ENCODE peak calls at places on chromosomes 13 and 19, in six cellular contexts. B is neural crest cell, I is cardiac fibroblast, U is ELR, H is lower leg skin, R is iPS DF 6.9. K is an unnamed sample.

GRCh38 chr13:98105929-98106336 is 37.0 kb upstream of the FARP1 start:
- DNase-seq in B (no peak), I (peak), U (peak), H (peak), R (no peak), K (no peak)

GRCh38 chr13:46124967-46125933 is 20.4 kb upstream of the CPB2 start:
- DNase-seq in B (no peak), I (peak), U (peak), H (no peak), R (no peak), K (no peak)

GRCh38 chr19:15317392-15318011 is 14.8 kb downstream of the BRD4 start:
- DNase-seq in B (no peak), I (peak), U (no peak), H (no peak), R (no peak), K (no peak)

GRCh38 chr13:96388598-96388997 is 298.7 kb downstream of the HS6ST3 start:
- DNase-seq in B (no peak), I (no peak), U (no peak), H (no peak), R (no peak), K (no peak)

GRCh38 chr13:37403776-37404497 is 194.6 kb downstream of the POSTN start:
- DNase-seq in B (no peak), I (peak), U (peak), H (no peak), R (no peak), K (peak)

GRCh38 chr19:19056636-19057275 is 7.0 kb upstream of the SLC25A42 start:
- DNase-seq in B (no peak), I (no peak), U (no peak), H (no peak), R (no peak), K (no peak)

GRCh38 chr13:76828316-76828741 is 57.9 kb downstream of the KCTD12 start:
- DNase-seq in B (no peak), I (peak), U (peak), H (no peak), R (no peak), K (no peak)

GRCh38 chr13:27016871-27017270 is 154.7 kb downstream of the USP12 start:
- DNase-seq in B (no peak), I (no peak), U (no peak), H (peak), R (no peak), K (no peak)

GRCh38 chr19:1481224-1481892 is 2.3 kb upstream of the C19orf25 start:
- DNase-seq in B (no peak), I (no peak), U (no peak), H (no peak), R (no peak), K (no peak)

GRCh38 chr19:37966211-37967072 is 59.4 kb downstream of the SIPA1L3 start:
- DNase-seq in B (no peak), I (no peak), U (peak), H (peak), R (no peak), K (no peak)

GRCh38 chr13:100875392-100876043 is 200.9 kb upstream of the TMTC4 start:
- DNase-seq in B (no peak), I (peak), U (peak), H (no peak), R (no peak), K (peak)

GRCh38 chr13:105969761-105970160 is 565.7 kb downstream of the EFNB2 start:
- DNase-seq in B (no peak), I (no peak), U (peak), H (no peak), R (no peak), K (no peak)

GRCh38 chr13:71786815-71787214 is 80.2 kb downstream of the DACH1 start:
- DNase-seq in B (no peak), I (no peak), U (no peak), H (no peak), R (no peak), K (no peak)

GRCh38 chr19:5149930-5150329 is 181.0 kb downstream of the KDM4B start:
- DNase-seq in B (no peak), I (no peak), U (no peak), H (no peak), R (no peak), K (no peak)

GRCh38 chr19:30036154-30037129 is 94.4 kb downstream of the URI1 start:
- DNase-seq in B (no peak), I (peak), U (no peak), H (no peak), R (no peak), K (peak)

GRCh38 chr19:35856001-35856400 is 710 bp upstream of the KIRREL2 start:
- DNase-seq in B (peak), I (no peak), U (no peak), H (no peak), R (no peak), K (no peak)

GRCh38 chr13:36998624-36999041 is 507 bp downstream of the ALG5 start:
- DNase-seq in B (peak), I (peak), U (peak), H (peak), R (no peak), K (no peak)

GRCh38 chr13:94305463-94305862 is 174.0 kb downstream of the DCT start:
- DNase-seq in B (no peak), I (peak), U (peak), H (no peak), R (no peak), K (peak)

GRCh38 chr13:104017317-104017716 is 951.1 kb upstream of the SLC10A2 start:
- DNase-seq in B (no peak), I (no peak), U (no peak), H (no peak), R (no peak), K (no peak)

GRCh38 chr19:51652266-51652665 is 5.6 kb upstream of the SIGLEC14 start:
- DNase-seq in B (no peak), I (no peak), U (no peak), H (no peak), R (no peak), K (no peak)

GRCh38 chr19:55644191-55644833 is 863 bp downstream of the ZNF581 start:
- DNase-seq in B (no peak), I (no peak), U (no peak), H (no peak), R (no peak), K (no peak)

GRCh38 chr13:37656247-37656940 is 57.8 kb upstream of the POSTN start:
- DNase-seq in B (no peak), I (peak), U (peak), H (no peak), R (no peak), K (peak)

GRCh38 chr19:16115309-16116039 is 3.8 kb downstream of the RAB8A start:
- DNase-seq in B (no peak), I (no peak), U (no peak), H (no peak), R (no peak), K (no peak)

GRCh38 chr19:4583961-4584669 is 24.6 kb upstream of the SEMA6B start:
- DNase-seq in B (peak), I (peak), U (no peak), H (no peak), R (no peak), K (no peak)

GRCh38 chr19:5672708-5673459 is 7.4 kb downstream of the MICOS13 start:
- DNase-seq in B (no peak), I (no peak), U (no peak), H (no peak), R (no peak), K (no peak)

GRCh38 chr13:94706101-94706853 is 6.1 kb downstream of the SOX21 start:
- DNase-seq in B (no peak), I (no peak), U (no peak), H (no peak), R (no peak), K (no peak)

GRCh38 chr13:45206340-45206739 is 5.5 kb upstream of the KCTD4 start:
- DNase-seq in B (no peak), I (peak), U (peak), H (no peak), R (no peak), K (peak)

GRCh38 chr13:60370343-60370742 is 26.7 kb upstream of the TDRD3 start:
- DNase-seq in B (no peak), I (no peak), U (no peak), H (no peak), R (no peak), K (no peak)

GRCh38 chr19:33405491-33406461 is 32.3 kb downstream of the CEBPG start:
- DNase-seq in B (no peak), I (no peak), U (no peak), H (no peak), R (no peak), K (no peak)

GRCh38 chr13:20703785-20704458 is 423 bp downstream of the IL17D start:
- DNase-seq in B (peak), I (peak), U (peak), H (peak), R (no peak), K (no peak)

GRCh38 chr13:73521970-73522549 is 463.3 kb downstream of the KLF5 start:
- DNase-seq in B (no peak), I (peak), U (no peak), H (no peak), R (no peak), K (no peak)

GRCh38 chr19:29967623-29968022 is 25.6 kb downstream of the URI1 start:
- DNase-seq in B (no peak), I (peak), U (no peak), H (no peak), R (no peak), K (no peak)

GRCh38 chr13:24264976-24265375 is 44.4 kb upstream of the C1QTNF9 start:
- DNase-seq in B (no peak), I (no peak), U (no peak), H (peak), R (no peak), K (no peak)

GRCh38 chr13:111850976-111851375 is 216.0 kb upstream of the SOX1 start:
- DNase-seq in B (no peak), I (no peak), U (no peak), H (no peak), R (no peak), K (no peak)

GRCh38 chr19:45187421-45188100 is 9.0 kb downstream of the BLOC1S3 start:
- DNase-seq in B (no peak), I (no peak), U (peak), H (no peak), R (no peak), K (no peak)

GRCh38 chr13:113815151-113816058 is 48.5 kb downstream of the GAS6 start:
- DNase-seq in B (no peak), I (no peak), U (no peak), H (no peak), R (no peak), K (no peak)

GRCh38 chr19:1098177-1099051 is 3.2 kb upstream of the POLR2E start:
- DNase-seq in B (no peak), I (no peak), U (peak), H (no peak), R (no peak), K (no peak)